ENCODE peak calls at places on chromosomes 6 and 20, in seven cellular contexts. Z is HepG2, V is SK-N-SH, I is K562, K is H9, F is mesenchymal stem cell, J is neural progenitor cell. W is an unnamed sample.
A peak's percentile ranks its signal among the peaks of the same experiment; 100 is the strongest.

GRCh38 chr6:48765352-48765961 is 654.5 kb upstream of the PTCHD4 start:
- DNase-seq in I (no peak), K (peak; percentile 44), Z (peak; percentile 46), J (peak; percentile 77), F (peak; percentile 66), V (peak; percentile 22), W (peak; percentile 46)

GRCh38 chr20:25669826-25670422 is 26.7 kb downstream of the ZNF337 start:
- DNase-seq in V (peak; percentile 30), J (peak; percentile 6), Z (peak; percentile 61), K (peak; percentile 57), I (no peak), F (peak; percentile 78), W (peak; percentile 43)

GRCh38 chr6:47090881-47091280 is 48.7 kb upstream of the ADGRF1 start:
- DNase-seq in Z (no peak), J (no peak), K (no peak), F (no peak), I (no peak), V (no peak), W (no peak)

GRCh38 chr6:111605100-111605748 is 454 bp downstream of the TRAF3IP2 start:
- DNase-seq in V (no peak), Z (no peak), K (peak; percentile 72), F (peak; percentile 91), J (peak; percentile 72), I (peak; percentile 43), W (peak; percentile 81)

GRCh38 chr6:170093658-170094596 is 197.0 kb downstream of the DLL1 start:
- DNase-seq in K (peak; percentile 28), I (no peak), F (no peak), Z (no peak), V (no peak), J (no peak), W (no peak)

GRCh38 chr6:147159536-147160374 is 44.5 kb upstream of the STXBP5 start:
- DNase-seq in F (no peak), V (no peak), K (no peak), Z (no peak), J (no peak), I (no peak), W (no peak)

GRCh38 chr20:2693286-2693995 is 861 bp downstream of the EBF4 start:
- DNase-seq in F (peak; percentile 30), K (peak; percentile 50), Z (no peak), I (peak; percentile 71), J (peak; percentile 77), V (peak; percentile 90), W (no peak)

GRCh38 chr6:129353067-129353466 is 356.9 kb downstream of the ARHGAP18 start:
- DNase-seq in I (no peak), V (no peak), J (peak; percentile 8), Z (no peak), F (no peak), K (no peak), W (no peak)

GRCh38 chr6:43970068-43970912 is 157.0 kb downstream of the MRPL14 start:
- DNase-seq in I (no peak), F (no peak), V (no peak), Z (no peak), J (no peak), K (no peak), W (no peak)

DNA sequence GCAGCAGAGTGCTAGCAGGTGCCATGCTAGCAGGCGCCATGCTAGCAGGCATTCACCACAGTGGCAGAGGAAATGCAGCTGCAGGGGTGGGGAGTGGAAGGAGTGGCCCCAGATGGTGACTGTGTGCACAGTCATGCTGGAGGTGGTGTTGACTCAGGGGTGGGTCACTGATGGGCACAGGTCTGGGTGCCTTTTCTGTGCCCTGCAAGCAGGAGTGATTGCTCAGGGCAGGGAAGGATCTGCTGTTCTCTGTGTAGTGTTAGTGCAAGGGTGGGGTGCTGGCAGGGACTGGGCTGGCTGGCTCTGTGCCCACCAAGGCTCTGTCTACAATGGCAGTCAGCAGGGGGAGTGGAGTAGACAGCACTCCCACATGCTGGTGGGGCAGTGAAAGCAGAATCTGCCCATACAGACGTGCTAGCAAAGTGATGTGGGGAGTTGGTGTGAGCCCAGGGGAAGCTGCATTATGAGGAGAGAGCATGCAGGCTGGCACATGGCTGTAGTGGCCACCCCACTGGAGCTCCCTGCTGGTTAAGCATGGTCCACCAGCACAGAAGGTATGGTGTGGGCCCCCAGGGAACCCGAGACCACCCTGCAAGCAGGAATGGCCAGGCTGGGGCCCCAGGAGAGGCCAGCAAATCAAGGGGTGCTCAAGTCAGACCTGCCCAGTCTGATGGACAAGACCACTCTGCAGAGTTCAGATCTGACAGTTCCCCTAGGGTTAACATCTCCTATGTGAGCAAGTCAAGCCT is 11.4 kb upstream of the TSPYL4 start:
- DNase-seq in J (no peak), K (no peak), Z (no peak), F (no peak), V (no peak), I (no peak), W (no peak)
- H2AFZ ChIP-seq in J (no peak overlapping the region), K (no peak overlapping the region), Z (no peak overlapping the region), F (no peak overlapping the region), V (no peak overlapping the region), I (no peak overlapping the region), W (no peak overlapping the region)

DNA sequence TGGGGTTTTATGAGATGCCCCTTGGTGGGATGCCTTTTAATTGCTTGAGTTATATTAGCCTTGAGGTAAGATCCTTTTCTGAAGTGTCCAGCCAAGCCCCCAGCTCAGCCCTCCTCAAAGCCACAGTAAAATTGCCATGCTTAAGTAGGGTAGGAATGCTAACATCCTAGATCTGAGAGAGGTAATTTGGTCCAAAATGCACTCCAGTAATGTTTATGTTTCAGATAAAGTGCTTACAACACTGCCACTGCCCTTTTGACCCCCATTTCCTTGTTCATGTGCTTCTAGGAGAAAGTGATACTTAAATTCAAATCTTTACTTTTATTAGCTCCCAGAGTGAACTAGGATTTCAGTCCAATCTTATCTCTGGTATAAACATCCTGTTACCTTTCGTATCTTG is 318.0 kb downstream of the BMP2 start:
- DNase-seq in Z (no peak), J (no peak), F (peak; percentile 39), V (no peak), I (no peak), K (no peak), W (no peak)
- H2AFZ ChIP-seq in Z (no peak overlapping the region), J (no peak overlapping the region), F (no peak overlapping the region), V (no peak overlapping the region), I (no peak overlapping the region), K (no peak overlapping the region), W (no peak overlapping the region)

GRCh38 chr20:13025181-13025580 is 16.4 kb downstream of the SPTLC3 start:
- DNase-seq in V (no peak), Z (no peak), F (no peak), J (no peak), K (no peak), I (no peak), W (no peak)

GRCh38 chr20:13024581-13024980 is 15.8 kb downstream of the SPTLC3 start:
- DNase-seq in K (no peak), F (no peak), I (no peak), Z (no peak), V (no peak), J (no peak), W (no peak)

GRCh38 chr20:13017883-13018535 is 9.2 kb downstream of the SPTLC3 start:
- DNase-seq in F (no peak), I (no peak), Z (no peak), V (no peak), K (no peak), J (no peak), W (no peak)

GRCh38 chr20:13021205-13021970 is 12.6 kb downstream of the SPTLC3 start:
- DNase-seq in J (no peak), F (no peak), V (no peak), Z (peak; percentile 82), I (no peak), K (no peak), W (no peak)

GRCh38 chr20:13022401-13023170 is 13.8 kb downstream of the SPTLC3 start:
- DNase-seq in I (no peak), K (no peak), J (no peak), V (no peak), F (peak; percentile 43), Z (no peak), W (peak; percentile 81)
- H2AFZ ChIP-seq in I (no peak overlapping the region), K (no peak overlapping the region), J (no peak overlapping the region), V (no peak overlapping the region), F (no peak overlapping the region), Z (no peak overlapping the region), W (no peak overlapping the region)

GRCh38 chr6:40585661-40586269 is 1.4 kb downstream of the LRFN2 start:
- DNase-seq in Z (no peak), F (peak; percentile 9), V (peak; percentile 47), K (peak; percentile 73), I (no peak), J (peak; percentile 76), W (no peak)

GRCh38 chr6:40587240-40588069 is at the start of gene LRFN2:
- DNase-seq in F (peak; percentile 74), I (peak; percentile 64), J (peak; percentile 93), K (peak; percentile 86), V (peak; percentile 92), Z (peak; percentile 31), W (peak; percentile 51)

GRCh38 chr6:40586369-40586768 is 795 bp downstream of the LRFN2 start:
- DNase-seq in I (no peak), V (peak; percentile 62), J (no peak), K (no peak), Z (no peak), F (peak; percentile 5), W (no peak)

GRCh38 chr6:40588070-40588384 is 863 bp upstream of the LRFN2 start:
- DNase-seq in F (no peak), V (no peak), J (no peak), K (no peak), Z (no peak), I (no peak), W (no peak)

DNA sequence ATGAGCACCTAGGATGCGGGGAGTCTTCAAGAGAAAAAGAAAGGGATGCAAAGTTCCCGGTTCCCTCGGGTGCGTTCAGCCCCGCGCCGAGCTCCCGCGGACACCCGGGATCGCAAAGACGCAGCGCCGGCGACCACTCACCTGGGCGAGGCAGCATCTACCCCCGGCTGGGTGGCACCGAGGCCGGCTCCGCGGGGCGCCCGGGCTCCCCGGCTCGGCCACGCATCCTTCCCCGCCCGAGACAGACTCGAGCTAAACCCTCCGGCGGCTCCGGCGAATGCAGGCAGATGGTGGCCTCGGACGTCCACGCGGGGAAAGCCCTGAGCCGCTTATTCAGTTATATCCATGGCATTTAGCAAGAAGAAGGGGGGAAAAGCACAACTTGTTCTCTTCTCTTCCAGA is 363 bp downstream of the LRFN2 start:
- DNase-seq in F (no peak), K (no peak), Z (no peak), V (peak; percentile 72), J (peak; percentile 10), I (no peak), W (no peak)
- H2AFZ ChIP-seq in F (no peak overlapping the region), K (no peak overlapping the region), Z (no peak overlapping the region), V (no peak overlapping the region), J (peak overlapping the region; percentile 85), I (no peak overlapping the region), W (peak overlapping the region; percentile 41)

W was measured in astrocyte.